ENCODE peak calls at places on chromosomes 4 and X, in six cellular contexts. M, K, F, W, G and J are unnamed samples.

GRCh38 chrX:153727108-153727931 is 2.7 kb downstream of the ABCD1 start:
- DNase-seq in M (peak; percentile 56), K (no peak), F (peak; percentile 49), W (no peak), G (no peak), J (peak; percentile 48)

GRCh38 chrX:132967049-132967448 is 8.6 kb upstream of the HS6ST2 start:
- DNase-seq in M (no peak), K (no peak), F (no peak), W (no peak), G (no peak), J (no peak)

GRCh38 chrX:139890991-139891700 is 41.7 kb downstream of the ATP11C start:
- DNase-seq in M (peak; percentile 18), K (no peak), F (peak; percentile 74), W (no peak), G (no peak), J (peak; percentile 35)

GRCh38 chr4:105710012-105710600 is 1.5 kb downstream of the GSTCD start:
- DNase-seq in M (no peak), K (no peak), F (no peak), W (no peak), G (no peak), J (no peak)

GRCh38 chrX:153049093-153049492 is 7.2 kb upstream of the PNMA3 start:
- DNase-seq in M (no peak), K (no peak), F (no peak), W (no peak), G (no peak), J (no peak)

GRCh38 chr4:185535818-185536729 is 767 bp upstream of the PDLIM3 start:
- DNase-seq in M (peak; percentile 32), K (no peak), F (peak; percentile 81), W (no peak), G (no peak), J (no peak)

GRCh38 chr4:133152330-133152791 is 3.3 kb downstream of the PCDH10 start:
- DNase-seq in M (peak; percentile 63), K (no peak), F (no peak), W (no peak), G (no peak), J (peak; percentile 5)

GRCh38 chrX:74931214-74931613 is 6.0 kb upstream of the NEXMIF start:
- DNase-seq in M (peak; percentile 46), K (no peak), F (no peak), W (no peak), G (no peak), J (no peak)

GRCh38 chr4:8649631-8650261 is 57.2 kb downstream of the CPZ start:
- DNase-seq in M (no peak), K (no peak), F (no peak), W (peak; percentile 31), G (no peak), J (no peak)

GRCh38 chr4:120682981-120683380 is 239.5 kb downstream of the PRDM5 start:
- DNase-seq in M (peak; percentile 41), K (peak; percentile 68), F (no peak), W (no peak), G (no peak), J (peak; percentile 7)

GRCh38 chrX:37926700-37927099 is 79.3 kb upstream of the DYNLT3 start:
- DNase-seq in M (peak; percentile 44), K (peak; percentile 33), F (peak; percentile 67), W (no peak), G (no peak), J (peak; percentile 29)

GRCh38 chr4:86358176-86358701 is 1.6 kb downstream of the MAPK10 start:
- DNase-seq in M (no peak), K (no peak), F (peak; percentile 39), W (no peak), G (no peak), J (no peak)

GRCh38 chr4:158936238-158936637 is 166.6 kb upstream of the RAPGEF2 start:
- DNase-seq in M (no peak), K (no peak), F (no peak), W (no peak), G (no peak), J (peak; percentile 37)